ENCODE peak calls at places on chromosomes 3 and 15, in ten cellular contexts. Q is K562, R is endothelial cell of umbilical vein, N is body of pancreas, C is stomach, S is transverse colon, D is thoracic aorta, I is HFF-Myc, U is AG10803, M is Caco-2. F is an unnamed sample.

GRCh38 chr3:46508850-46509591 is 11.2 kb downstream of the RTP3 start:
- DNase-seq in S (no peak), I (no peak), M (no peak), C (no peak), R (no peak), Q (peak), D (no peak), U (no peak), N (no peak), F (no peak)

GRCh38 chr3:151630938-151631417 is 102.7 kb upstream of the AADACL2 start:
- DNase-seq in M (peak), C (no peak), S (no peak), D (no peak), I (peak), R (no peak), U (peak), Q (peak), N (peak), F (no peak)

GRCh38 chr15:29904731-29905417 is 82.6 kb upstream of the TJP1 start:
- DNase-seq in S (no peak), N (no peak), I (no peak), D (no peak), Q (no peak), R (no peak), U (peak), M (no peak), C (no peak), F (no peak)

GRCh38 chr3:17730318-17730967 is 12.0 kb downstream of the TBC1D5 start:
- DNase-seq in Q (no peak), C (no peak), D (no peak), U (no peak), N (no peak), I (no peak), R (peak), S (peak), M (no peak), F (peak)

GRCh38 chr3:123036352-123037014 is 8.9 kb upstream of the SEMA5B start:
- DNase-seq in D (no peak), N (no peak), Q (no peak), I (no peak), R (no peak), C (no peak), M (no peak), U (peak), S (no peak), F (no peak)

GRCh38 chr3:4880850-4881249 is 98.4 kb upstream of the BHLHE40 start:
- DNase-seq in S (no peak), I (no peak), N (no peak), M (no peak), R (no peak), U (no peak), D (no peak), Q (no peak), C (no peak), F (no peak)

GRCh38 chr3:186997061-186998054 is 67.0 kb downstream of the ST6GAL1 start:
- DNase-seq in D (no peak), I (no peak), R (no peak), Q (peak), S (no peak), C (no peak), U (no peak), N (no peak), M (no peak), F (no peak)

GRCh38 chr15:41940441-41940857 is 31.9 kb downstream of the EHD4 start:
- DNase-seq in N (no peak), C (no peak), I (peak), M (no peak), S (no peak), D (no peak), R (peak), Q (no peak), U (peak), F (no peak)

GRCh38 chr3:100158877-100159563 is 44.7 kb upstream of the FILIP1L start:
- DNase-seq in R (peak), M (no peak), D (no peak), N (no peak), U (peak), S (no peak), C (no peak), I (no peak), Q (no peak), F (peak)

GRCh38 chr3:47365213-47366153 is 15.3 kb upstream of the PTPN23 start:
- DNase-seq in Q (no peak), C (peak), D (no peak), I (peak), M (peak), S (no peak), N (peak), R (peak), U (peak), F (peak)

GRCh38 chr3:159455741-159456181 is 532.9 kb upstream of the IL12A start:
- DNase-seq in M (no peak), N (no peak), S (no peak), C (no peak), I (no peak), D (no peak), R (no peak), Q (no peak), U (peak), F (no peak)

GRCh38 chr3:12370758-12371157 is 81.9 kb downstream of the PPARG start:
- DNase-seq in N (no peak), I (peak), U (peak), M (no peak), R (peak), S (peak), Q (no peak), C (no peak), D (no peak), F (no peak)

GRCh38 chr3:29176501-29176900 is 104.4 kb upstream of the RBMS3 start:
- DNase-seq in R (no peak), N (no peak), M (no peak), S (no peak), D (no peak), I (no peak), Q (no peak), U (no peak), C (no peak), F (no peak)

GRCh38 chr3:44021646-44022594 is 219.8 kb upstream of the TOPAZ1 start:
- DNase-seq in S (no peak), R (no peak), M (no peak), Q (no peak), I (no peak), C (no peak), U (peak), N (no peak), D (no peak), F (no peak)

GRCh38 chr3:32482693-32483092 is 20.0 kb downstream of the CMTM6 start:
- DNase-seq in U (no peak), S (no peak), R (no peak), N (no peak), Q (no peak), D (no peak), M (no peak), C (no peak), I (no peak), F (no peak)

DNA sequence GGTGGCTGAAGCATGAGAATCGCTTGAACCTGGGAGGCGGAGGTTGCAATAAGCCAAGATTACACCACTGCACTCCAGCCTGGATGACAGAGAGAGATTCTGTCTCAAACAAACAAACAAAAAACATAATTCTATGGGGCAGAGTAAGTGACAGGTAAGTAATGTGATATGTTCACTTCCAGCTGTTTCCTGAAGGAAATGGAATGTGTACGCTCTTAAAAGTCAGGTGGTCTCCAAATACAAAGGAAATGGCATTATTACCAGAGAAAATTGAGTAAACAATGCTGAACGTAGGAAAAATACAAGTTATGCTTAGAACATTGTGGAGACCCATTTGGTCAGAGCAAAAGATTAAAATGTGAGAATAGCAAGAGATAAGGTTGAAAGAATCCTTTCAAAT is 278.5 kb downstream of the SCAPER start:
- DNase-seq in U (no peak), D (no peak), N (no peak), I (no peak), C (no peak), S (no peak), R (peak), Q (no peak), M (no peak), F (no peak)
- TF ChIP-seq CTCF in U (no peak), D (no peak), N (no peak), I (no peak), C (no peak), S (no peak), R (no peak), Q (no peak), M (no peak), F (no peak)

GRCh38 chr15:61172325-61172724 is 56.8 kb downstream of the RORA start:
- DNase-seq in M (no peak), Q (no peak), U (no peak), S (no peak), I (no peak), D (no peak), C (no peak), R (no peak), N (no peak), F (no peak)

GRCh38 chr15:61169904-61170695 is 59.0 kb downstream of the RORA start:
- DNase-seq in M (no peak), N (no peak), I (no peak), S (no peak), U (no peak), D (no peak), C (no peak), R (no peak), Q (no peak), F (no peak)

GRCh38 chr15:61173899-61174689 is 55.0 kb downstream of the RORA start:
- DNase-seq in U (peak), I (no peak), D (no peak), S (no peak), N (no peak), M (no peak), R (peak), Q (no peak), C (no peak), F (no peak)

GRCh38 chr15:61169275-61169903 is 59.7 kb downstream of the RORA start:
- DNase-seq in M (no peak), N (no peak), I (no peak), U (no peak), C (no peak), D (no peak), R (no peak), Q (no peak), S (no peak), F (no peak)

GRCh38 chr15:61171190-61171589 is 57.9 kb downstream of the RORA start:
- DNase-seq in R (no peak), N (no peak), Q (no peak), S (no peak), C (no peak), U (no peak), I (no peak), M (no peak), D (no peak), F (no peak)
- H3K4me3 ChIP-seq in R (no peak), N (no peak), Q (no peak), S (no peak), C (no peak), U (no peak), I (no peak), M (no peak), D (no peak), F (no peak)

GRCh38 chr3:111496894-111497559 is 45.0 kb upstream of the CD96 start:
- DNase-seq in S (no peak), I (no peak), D (no peak), M (no peak), N (no peak), U (no peak), Q (no peak), C (no peak), R (no peak), F (no peak)

GRCh38 chr3:111493276-111493675 is 48.7 kb upstream of the CD96 start:
- DNase-seq in D (no peak), N (no peak), S (no peak), M (no peak), U (no peak), R (no peak), Q (no peak), I (no peak), C (no peak), F (no peak)

GRCh38 chr3:111498022-111498421 is 44.0 kb upstream of the CD96 start:
- DNase-seq in R (no peak), S (no peak), N (no peak), I (no peak), Q (no peak), D (no peak), C (no peak), M (no peak), U (no peak), F (peak)
- TF ChIP-seq CTCF in R (no peak), S (no peak), N (no peak), I (no peak), Q (no peak), D (no peak), C (no peak), M (no peak), U (no peak), F (no peak)

GRCh38 chr15:34793071-34793470 is 2.3 kb downstream of the ACTC1 start:
- DNase-seq in R (no peak), U (no peak), Q (no peak), S (no peak), D (no peak), N (no peak), M (no peak), I (no peak), C (no peak), F (no peak)
- H3K4me3 ChIP-seq in R (no peak), U (no peak), Q (no peak), S (no peak), D (peak), N (no peak), M (no peak), I (no peak), C (no peak), F (no peak)

GRCh38 chr3:42839616-42840015 is 30.4 kb downstream of the ACKR2 start:
- DNase-seq in I (peak), S (peak), D (no peak), M (peak), Q (peak), N (peak), C (peak), R (peak), U (peak), F (peak)
- TF ChIP-seq CTCF in I (peak), S (peak), D (peak), M (peak), Q (peak), N (peak), C (peak), R (peak), U (peak), F (peak)